ENCODE peak calls at places on chromosomes 2 and 18, in five cellular contexts. One of them, this sample, is unnamed. For H3K4me1, the result is how much of the 10 kb centered on the place peaks cover.

GRCh38 chr2:241180495-241180894 is 8.0 kb upstream of the ANO7 start:
- DNase-seq in left ventricle myocardium inferior: no peak
- DNase-seq in transverse colon: no peak
- DNase-seq in SJSA1: no peak
- DNase-seq in OCI-LY7: no peak
- DNase-seq in this sample: no peak

GRCh38 chr18:50401888-50402287 is 27.0 kb downstream of the SKA1 start:
- DNase-seq in left ventricle myocardium inferior: peak
- DNase-seq in transverse colon: peak
- DNase-seq in SJSA1: peak
- DNase-seq in OCI-LY7: no peak
- DNase-seq in this sample: peak

GRCh38 chr18:5370332-5370731 is 74.8 kb upstream of the ZBTB14 start:
- DNase-seq in left ventricle myocardium inferior: no peak
- DNase-seq in transverse colon: no peak
- DNase-seq in SJSA1: no peak
- DNase-seq in OCI-LY7: no peak
- DNase-seq in this sample: no peak

GRCh38 chr18:76554788-76555187 is 59.7 kb upstream of the ZNF516 start:
- DNase-seq in left ventricle myocardium inferior: no peak
- DNase-seq in transverse colon: no peak
- DNase-seq in SJSA1: no peak
- DNase-seq in OCI-LY7: no peak
- DNase-seq in this sample: no peak

GRCh38 chr18:27887287-27887686 is 289.6 kb downstream of the CDH2 start:
- DNase-seq in left ventricle myocardium inferior: no peak
- DNase-seq in transverse colon: no peak
- DNase-seq in SJSA1: peak
- DNase-seq in OCI-LY7: no peak
- DNase-seq in this sample: no peak

GRCh38 chr2:6580982-6581381 is 284.7 kb downstream of the CMPK2 start:
- DNase-seq in left ventricle myocardium inferior: no peak
- DNase-seq in transverse colon: no peak
- DNase-seq in SJSA1: no peak
- DNase-seq in OCI-LY7: no peak
- DNase-seq in this sample: no peak

GRCh38 chr18:5142859-5143258 is 54.2 kb downstream of the AKAIN1 start:
- DNase-seq in left ventricle myocardium inferior: no peak
- DNase-seq in transverse colon: no peak
- DNase-seq in SJSA1: no peak
- DNase-seq in OCI-LY7: no peak
- DNase-seq in this sample: no peak

GRCh38 chr2:5730386-5730785 is 38.2 kb downstream of the SOX11 start:
- DNase-seq in left ventricle myocardium inferior: no peak
- DNase-seq in transverse colon: no peak
- DNase-seq in SJSA1: no peak
- DNase-seq in OCI-LY7: no peak
- DNase-seq in this sample: no peak

GRCh38 chr18:21914739-21915319 is 174.2 kb downstream of the MIB1 start:
- DNase-seq in left ventricle myocardium inferior: no peak
- DNase-seq in transverse colon: peak
- DNase-seq in SJSA1: no peak
- DNase-seq in OCI-LY7: peak
- DNase-seq in this sample: no peak

GRCh38 chr2:219622472-219622871 is 5.0 kb upstream of the SLC4A3 start:
- DNase-seq in left ventricle myocardium inferior: no peak
- DNase-seq in transverse colon: no peak
- DNase-seq in SJSA1: no peak
- DNase-seq in OCI-LY7: no peak
- DNase-seq in this sample: no peak

GRCh38 chr2:168635065-168635577 is 167.3 kb upstream of the NOSTRIN start:
- DNase-seq in left ventricle myocardium inferior: peak
- DNase-seq in transverse colon: peak
- DNase-seq in SJSA1: no peak
- DNase-seq in OCI-LY7: no peak
- DNase-seq in this sample: peak

GRCh38 chr18:564708-565561 is 15.2 kb upstream of the CETN1 start:
- DNase-seq in left ventricle myocardium inferior: no peak
- DNase-seq in transverse colon: no peak
- DNase-seq in SJSA1: no peak
- DNase-seq in OCI-LY7: no peak
- DNase-seq in this sample: no peak

GRCh38 chr18:386950-387349 is 113.6 kb downstream of the COLEC12 start:
- DNase-seq in left ventricle myocardium inferior: no peak
- DNase-seq in transverse colon: no peak
- DNase-seq in SJSA1: no peak
- DNase-seq in OCI-LY7: no peak
- DNase-seq in this sample: no peak

GRCh38 chr2:135984199-135985017 is 1.0 kb downstream of the DARS1 start:
- DNase-seq in left ventricle myocardium inferior: no peak
- DNase-seq in transverse colon: no peak
- DNase-seq in SJSA1: no peak
- DNase-seq in OCI-LY7: no peak
- DNase-seq in this sample: no peak

GRCh38 chr2:45168731-45169338 is 159.6 kb upstream of the SIX2 start:
- DNase-seq in left ventricle myocardium inferior: no peak
- DNase-seq in transverse colon: no peak
- DNase-seq in SJSA1: no peak
- DNase-seq in OCI-LY7: no peak
- DNase-seq in this sample: no peak

GRCh38 chr2:38301340-38301968 is 75.6 kb downstream of the ATL2 start:
- DNase-seq in left ventricle myocardium inferior: no peak
- DNase-seq in transverse colon: no peak
- DNase-seq in SJSA1: no peak
- DNase-seq in OCI-LY7: peak
- DNase-seq in this sample: no peak

GRCh38 chr2:189203177-189203799 is 23.7 kb upstream of the COL5A2 start:
- DNase-seq in left ventricle myocardium inferior: no peak
- DNase-seq in transverse colon: no peak
- DNase-seq in SJSA1: no peak
- DNase-seq in OCI-LY7: no peak
- DNase-seq in this sample: no peak

DNA sequence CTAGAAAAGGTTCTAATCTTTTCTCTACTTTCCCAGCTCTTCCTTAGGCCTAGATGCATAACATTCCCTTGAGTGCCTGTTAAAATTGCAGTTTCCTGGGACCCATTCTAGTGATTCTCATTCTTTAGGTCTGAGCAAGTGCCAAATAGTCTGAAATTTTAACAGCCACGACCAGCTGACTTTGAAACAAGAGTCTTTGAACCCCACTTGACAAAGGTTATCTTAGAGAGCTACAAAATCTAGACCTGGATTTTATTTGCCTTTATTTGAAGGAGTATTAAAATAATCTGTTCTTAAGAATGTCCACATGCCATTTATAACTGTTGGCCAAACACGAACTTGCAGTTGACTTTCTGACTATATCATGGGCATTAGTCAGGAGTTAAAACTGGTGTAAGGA is 110.2 kb upstream of the LHCGR start:
- DNase-seq in left ventricle myocardium inferior: no peak
- DNase-seq in transverse colon: no peak
- DNase-seq in SJSA1: no peak
- DNase-seq in OCI-LY7: no peak
- DNase-seq in this sample: no peak
- H3K4me1 ChIP-seq in left ventricle myocardium inferior: under half
- H3K4me1 ChIP-seq in transverse colon: under half
- H3K4me1 ChIP-seq in SJSA1: under half
- H3K4me1 ChIP-seq in OCI-LY7: under half
- H3K4me1 ChIP-seq in this sample: under half

GRCh38 chr2:95345415-95346235 is 48.5 kb downstream of the KCNIP3 start:
- DNase-seq in left ventricle myocardium inferior: peak
- DNase-seq in transverse colon: peak
- DNase-seq in SJSA1: peak
- DNase-seq in OCI-LY7: peak
- DNase-seq in this sample: peak
- H3K4me1 ChIP-seq in left ventricle myocardium inferior: under half
- H3K4me1 ChIP-seq in transverse colon: under half
- H3K4me1 ChIP-seq in SJSA1: under half
- H3K4me1 ChIP-seq in OCI-LY7: under half
- H3K4me1 ChIP-seq in this sample: under half

DNA sequence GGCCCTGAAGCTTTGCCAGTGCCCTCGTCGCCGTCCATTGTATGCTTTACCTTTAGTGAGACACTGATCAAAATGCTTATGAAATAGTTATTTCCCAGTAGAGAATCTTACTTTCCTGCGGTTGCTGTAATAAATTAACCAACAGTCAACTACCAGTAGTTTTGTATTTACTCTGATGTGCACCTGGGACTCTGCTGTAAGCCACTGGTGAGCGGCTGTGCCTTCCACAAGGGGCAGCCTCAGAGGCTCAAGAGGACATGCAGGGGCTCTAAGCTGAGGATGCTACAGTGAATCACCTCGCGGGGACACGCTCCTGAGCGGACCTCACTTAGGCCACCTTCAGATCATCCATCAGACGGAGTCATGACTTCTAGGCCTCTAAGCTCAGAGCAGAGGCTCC is 71.7 kb downstream of the BIN1 start:
- DNase-seq in left ventricle myocardium inferior: no peak
- DNase-seq in transverse colon: no peak
- DNase-seq in SJSA1: peak
- DNase-seq in OCI-LY7: no peak
- DNase-seq in this sample: no peak
- H3K4me1 ChIP-seq in left ventricle myocardium inferior: under half
- H3K4me1 ChIP-seq in transverse colon: under half
- H3K4me1 ChIP-seq in SJSA1: under half
- H3K4me1 ChIP-seq in OCI-LY7: under half
- H3K4me1 ChIP-seq in this sample: under half

GRCh38 chr2:69380072-69380917 is 6.7 kb downstream of the GFPT1 start:
- DNase-seq in left ventricle myocardium inferior: no peak
- DNase-seq in transverse colon: no peak
- DNase-seq in SJSA1: no peak
- DNase-seq in OCI-LY7: no peak
- DNase-seq in this sample: no peak
- H3K4me1 ChIP-seq in left ventricle myocardium inferior: under half
- H3K4me1 ChIP-seq in transverse colon: under half
- H3K4me1 ChIP-seq in SJSA1: under half
- H3K4me1 ChIP-seq in OCI-LY7: under half
- H3K4me1 ChIP-seq in this sample: under half